ENCODE peak calls at places on chromosomes 11 and 22, in four cellular contexts. K, X, T and A are unnamed samples.

GRCh38 chr11:68373189-68373809 is 60.9 kb downstream of the LRP5 start:
- DNase-seq in K (no peak), X (no peak), T (no peak), A (no peak)

GRCh38 chr22:29343313-29343805 is 27.9 kb upstream of the RASL10A start:
- DNase-seq in K (no peak), T (peak), X (no peak), A (no peak)

GRCh38 chr11:49995559-49995958 is 13.2 kb upstream of the OR4C12 start:
- DNase-seq in X (no peak), T (peak), K (peak), A (peak)

GRCh38 chr11:123193742-123194141 is 1.3 kb downstream of the CLMP start:
- DNase-seq in X (no peak), K (no peak), T (no peak), A (no peak)

GRCh38 chr22:41863472-41863871 is 30.6 kb downstream of the SREBF2 start:
- DNase-seq in T (no peak), X (no peak), K (no peak), A (no peak)

GRCh38 chr11:80118071-80118470 is 677.2 kb upstream of the TENM4 start:
- DNase-seq in X (no peak), T (no peak), K (no peak), A (no peak)

GRCh38 chr22:46416537-46417267 is 81.2 kb downstream of the TRMU start:
- DNase-seq in K (no peak), T (no peak), X (no peak), A (no peak)

GRCh38 chr22:24516301-24516737 is 21.2 kb downstream of the UPB1 start:
- DNase-seq in T (no peak), X (no peak), K (no peak), A (peak)

GRCh38 chr11:91396243-91397133 is 828.1 kb upstream of the FAT3 start:
- DNase-seq in X (no peak), T (no peak), K (no peak), A (peak)

GRCh38 chr22:41917375-41917905 is 2.6 kb upstream of the SHISA8 start:
- DNase-seq in K (no peak), X (no peak), T (no peak), A (no peak)

GRCh38 chr22:32053165-32053755 is 10.2 kb downstream of the SLC5A1 start:
- DNase-seq in T (no peak), K (no peak), X (no peak), A (no peak)

GRCh38 chr11:66956689-66957290 is 1.4 kb downstream of the PC start:
- DNase-seq in K (no peak), X (no peak), T (no peak), A (peak)
- TF ChIP-seq CBFB in K (no peak), X (no peak), T (no peak), A (no peak)

GRCh38 chr11:95363189-95363588 is 132.2 kb upstream of the SESN3 start:
- DNase-seq in T (no peak), X (no peak), K (no peak), A (no peak)

GRCh38 chr11:95365346-95365745 is 134.3 kb upstream of the SESN3 start:
- DNase-seq in X (no peak), K (no peak), T (no peak), A (no peak)

GRCh38 chr11:95364324-95365295 is 133.6 kb upstream of the SESN3 start:
- DNase-seq in X (no peak), K (no peak), T (no peak), A (peak)

GRCh38 chr11:95361180-95361579 is 130.2 kb upstream of the SESN3 start:
- DNase-seq in X (no peak), T (no peak), K (no peak), A (peak)

DNA sequence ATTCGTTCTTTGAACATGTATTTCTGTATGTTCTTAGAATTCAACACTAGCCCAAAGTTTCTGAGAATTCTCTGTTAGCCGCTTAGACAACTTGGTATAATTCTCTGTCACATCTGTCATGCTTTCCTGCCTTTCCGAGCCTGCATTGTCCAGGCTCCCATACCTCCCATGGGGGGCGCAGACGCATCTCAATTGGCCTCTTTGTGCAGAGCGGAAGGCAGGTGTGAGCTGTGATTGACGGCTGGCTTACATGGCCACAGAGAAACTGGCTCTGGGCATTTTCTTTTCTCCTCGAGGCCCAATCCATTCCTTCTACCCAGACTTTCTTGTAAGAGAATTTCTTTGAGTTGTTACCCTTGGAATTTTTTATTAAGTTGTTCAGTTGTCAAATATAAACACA is 132.7 kb upstream of the SESN3 start:
- DNase-seq in K (peak), T (peak), X (no peak), A (peak)
- TF ChIP-seq CBFB in K (no peak), T (no peak), X (no peak), A (no peak)

GRCh38 chr11:102386376-102386775 is 39.4 kb downstream of the BIRC2 start:
- DNase-seq in T (no peak), X (no peak), K (no peak), A (no peak)
- TF ChIP-seq CBFB in T (no peak), X (no peak), K (no peak), A (no peak)

DNA sequence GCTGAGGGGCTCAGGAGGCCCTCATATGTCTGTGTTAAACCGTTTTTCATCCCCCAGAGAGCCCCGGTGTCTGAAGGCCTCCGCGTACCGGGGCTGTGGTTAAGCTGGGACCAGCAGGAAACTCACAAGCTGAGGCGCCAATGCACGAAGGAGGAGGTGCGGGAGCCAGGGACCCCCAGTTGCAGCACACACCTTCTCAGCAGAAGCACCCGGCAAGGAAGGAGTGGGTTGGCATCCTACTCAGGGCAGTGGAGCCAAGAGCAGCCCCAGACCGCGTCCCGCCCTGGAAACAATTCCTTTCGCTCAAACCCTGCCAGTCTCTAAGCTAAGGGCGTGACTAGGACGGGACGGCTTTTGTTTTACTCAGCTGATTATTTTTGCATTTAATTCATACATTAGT is 726.9 kb downstream of the BRD1 start:
- DNase-seq in X (no peak), T (no peak), K (no peak), A (no peak)
- TF ChIP-seq CBFB in X (no peak), T (no peak), K (no peak), A (no peak)

GRCh38 chr22:27768027-27768640 is 33.4 kb downstream of the MN1 start:
- DNase-seq in K (no peak), T (no peak), X (no peak), A (no peak)
- TF ChIP-seq CBFB in K (no peak), T (no peak), X (no peak), A (no peak)

GRCh38 chr11:75763846-75764245 is 4.7 kb upstream of the DGAT2 start:
- DNase-seq in T (no peak), X (no peak), K (no peak), A (no peak)

GRCh38 chr11:75762158-75762557 is 6.4 kb upstream of the DGAT2 start:
- DNase-seq in T (no peak), X (no peak), K (no peak), A (no peak)

GRCh38 chr11:75760710-75761493 is 7.7 kb upstream of the DGAT2 start:
- DNase-seq in T (no peak), X (no peak), K (no peak), A (no peak)

GRCh38 chr11:75765116-75765515 is 3.5 kb upstream of the DGAT2 start:
- DNase-seq in K (no peak), X (no peak), T (no peak), A (no peak)

DNA sequence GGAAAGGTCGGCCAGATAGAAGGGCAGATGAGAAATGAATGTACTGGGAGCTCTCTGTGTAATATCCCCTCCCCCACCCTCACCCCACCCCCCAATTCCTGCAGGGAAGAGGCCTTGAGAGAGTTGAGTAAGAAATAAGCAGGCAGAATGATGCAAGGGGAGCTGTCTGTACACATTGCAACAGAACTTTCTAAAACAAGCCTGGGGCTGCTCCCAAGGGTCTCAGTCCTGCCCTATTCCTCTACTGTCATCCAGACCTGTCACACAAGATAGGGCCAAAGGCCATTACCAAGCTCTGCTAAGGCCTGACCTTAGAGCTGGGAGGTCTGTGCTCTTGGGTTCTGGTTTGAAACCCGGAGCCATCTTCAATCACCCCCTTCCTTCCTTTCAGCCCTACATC is 5.7 kb upstream of the DGAT2 start:
- DNase-seq in T (no peak), X (no peak), K (no peak), A (peak)
- TF ChIP-seq CBFB in T (no peak), X (no peak), K (no peak), A (no peak)

DNA sequence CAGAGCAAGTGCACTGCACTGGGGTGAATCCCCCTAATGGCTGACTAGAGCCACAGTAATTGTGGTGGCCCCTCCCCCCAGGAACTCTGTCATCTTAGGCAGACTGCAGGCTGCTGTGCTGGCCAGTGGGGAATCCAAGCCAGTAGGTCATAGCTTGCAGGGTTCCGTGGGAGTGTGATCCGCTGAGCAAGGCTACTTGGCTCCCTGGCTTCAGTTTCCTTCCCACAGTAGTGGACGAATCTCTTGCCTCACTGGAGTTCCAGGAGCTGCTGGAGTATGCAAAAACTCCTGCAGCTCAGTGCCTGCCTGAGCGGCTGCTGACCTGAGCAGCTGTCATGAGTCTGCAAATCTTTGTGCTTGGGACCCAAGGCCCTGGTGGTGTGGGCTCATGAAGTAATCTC is 13.2 kb downstream of the OOSP3 start:
- DNase-seq in T (peak), K (peak), X (no peak), A (no peak)
- TF ChIP-seq CBFB in T (no peak), K (no peak), X (no peak), A (no peak)